ENCODE peak calls at places on chromosome 21, in six cellular contexts. U is astrocyte of the cerebellum, W is kidney epithelial cell, C is RKO, L is Calu3, Z is fibroblast of pulmonary artery. N is an unnamed sample.

GRCh38 chr21:40447016-40447415 is 399.9 kb downstream of the DSCAM start:
- DNase-seq in L (no peak), W (no peak), Z (no peak), C (no peak), U (no peak), N (no peak)

GRCh38 chr21:15004721-15005370 is 60.0 kb downstream of the NRIP1 start:
- DNase-seq in L (no peak), W (no peak), C (no peak), U (no peak), Z (no peak), N (no peak)

GRCh38 chr21:44794031-44794374 is 7.6 kb downstream of the UBE2G2 start:
- DNase-seq in W (no peak), Z (no peak), L (no peak), C (no peak), U (no peak), N (no peak)

GRCh38 chr21:25107708-25108107 is 499.6 kb downstream of the MRPL39 start:
- DNase-seq in C (peak; percentile 72), Z (peak; percentile 56), W (peak; percentile 88), L (no peak), U (peak; percentile 90), N (no peak)

GRCh38 chr21:17901458-17902092 is 82.4 kb upstream of the C21orf91 start:
- DNase-seq in C (no peak), U (no peak), W (no peak), L (no peak), Z (no peak), N (no peak)

GRCh38 chr21:16407403-16408279 is 677.9 kb downstream of the USP25 start:
- DNase-seq in L (no peak), C (no peak), Z (no peak), U (no peak), W (no peak), N (no peak)

GRCh38 chr21:39004776-39005605 is 178.3 kb downstream of the PSMG1 start:
- DNase-seq in C (no peak), L (no peak), W (no peak), U (peak; percentile 32), Z (peak; percentile 87), N (no peak)

GRCh38 chr21:43827015-43827611 is 37.7 kb downstream of the RRP1 start:
- DNase-seq in L (no peak), Z (peak; percentile 59), U (peak; percentile 11), W (peak; percentile 19), C (peak; percentile 89), N (peak; percentile 72)

GRCh38 chr21:36691539-36692124 is 7.3 kb upstream of the SIM2 start:
- DNase-seq in Z (no peak), W (no peak), L (no peak), U (no peak), C (no peak), N (no peak)

GRCh38 chr21:35886887-35887286 is 173.4 kb downstream of the SETD4 start:
- DNase-seq in U (no peak), Z (no peak), C (no peak), W (no peak), L (no peak), N (no peak)

GRCh38 chr21:29496337-29496736 is 197.6 kb downstream of the BACH1 start:
- DNase-seq in C (no peak), U (no peak), L (no peak), Z (no peak), W (no peak), N (no peak)

N was measured in ACHN.